ENCODE peak calls at places on chromosomes 5 and 9, in ten cellular contexts. One of them, this sample, is unnamed.

GRCh38 chr5:14806452-14806851 is 65.1 kb downstream of the ANKH start:
- DNase-seq in stomach: no peak
- DNase-seq in GM23338: no peak
- DNase-seq in endothelial cell of umbilical vein: no peak
- DNase-seq in breast epithelium: no peak
- DNase-seq in sigmoid colon: peak; percentile 72
- DNase-seq in Panc1: no peak
- DNase-seq in GM12878: no peak
- DNase-seq in HCT116: no peak
- DNase-seq in HepG2: no peak
- DNase-seq in this sample: no peak

GRCh38 chr5:178895615-178896571 is at the start of gene ZFP2:
- DNase-seq in stomach: peak; percentile 57
- DNase-seq in GM23338: peak; percentile 89
- DNase-seq in endothelial cell of umbilical vein: peak; percentile 58
- DNase-seq in breast epithelium: peak; percentile 54
- DNase-seq in sigmoid colon: peak; percentile 72
- DNase-seq in Panc1: no peak
- DNase-seq in GM12878: no peak
- DNase-seq in HCT116: peak; percentile 21
- DNase-seq in HepG2: peak; percentile 19
- DNase-seq in this sample: peak; percentile 91

GRCh38 chr9:35733109-35733541 is 659 bp downstream of the CREB3 start:
- DNase-seq in stomach: no peak
- DNase-seq in GM23338: peak; percentile 90
- DNase-seq in endothelial cell of umbilical vein: peak; percentile 70
- DNase-seq in breast epithelium: no peak
- DNase-seq in sigmoid colon: no peak
- DNase-seq in Panc1: no peak
- DNase-seq in GM12878: no peak
- DNase-seq in HCT116: peak; percentile 79
- DNase-seq in HepG2: peak; percentile 60
- DNase-seq in this sample: no peak

GRCh38 chr9:125878241-125878640 is 131.1 kb downstream of the PBX3 start:
- DNase-seq in stomach: no peak
- DNase-seq in GM23338: peak; percentile 28
- DNase-seq in endothelial cell of umbilical vein: no peak
- DNase-seq in breast epithelium: no peak
- DNase-seq in sigmoid colon: no peak
- DNase-seq in Panc1: no peak
- DNase-seq in GM12878: no peak
- DNase-seq in HCT116: no peak
- DNase-seq in HepG2: no peak
- DNase-seq in this sample: no peak

GRCh38 chr5:127898551-127899213 is 184.9 kb upstream of the SLC12A2 start:
- DNase-seq in stomach: no peak
- DNase-seq in GM23338: no peak
- DNase-seq in endothelial cell of umbilical vein: no peak
- DNase-seq in breast epithelium: no peak
- DNase-seq in sigmoid colon: no peak
- DNase-seq in Panc1: no peak
- DNase-seq in GM12878: no peak
- DNase-seq in HCT116: no peak
- DNase-seq in HepG2: no peak
- DNase-seq in this sample: no peak

GRCh38 chr9:94780516-94780950 is 54.0 kb downstream of the AOPEP start:
- DNase-seq in stomach: no peak
- DNase-seq in GM23338: no peak
- DNase-seq in endothelial cell of umbilical vein: peak; percentile 68
- DNase-seq in breast epithelium: no peak
- DNase-seq in sigmoid colon: no peak
- DNase-seq in Panc1: no peak
- DNase-seq in GM12878: no peak
- DNase-seq in HCT116: no peak
- DNase-seq in HepG2: no peak
- DNase-seq in this sample: no peak

GRCh38 chr9:71506821-71507220 is 261.5 kb downstream of the CEMIP2 start:
- DNase-seq in stomach: no peak
- DNase-seq in GM23338: no peak
- DNase-seq in endothelial cell of umbilical vein: no peak
- DNase-seq in breast epithelium: no peak
- DNase-seq in sigmoid colon: no peak
- DNase-seq in Panc1: no peak
- DNase-seq in GM12878: no peak
- DNase-seq in HCT116: no peak
- DNase-seq in HepG2: no peak
- DNase-seq in this sample: no peak

GRCh38 chr9:33029106-33029788 is 4.2 kb downstream of the DNAJA1 start:
- DNase-seq in stomach: no peak
- DNase-seq in GM23338: no peak
- DNase-seq in endothelial cell of umbilical vein: no peak
- DNase-seq in breast epithelium: no peak
- DNase-seq in sigmoid colon: no peak
- DNase-seq in Panc1: no peak
- DNase-seq in GM12878: no peak
- DNase-seq in HCT116: no peak
- DNase-seq in HepG2: peak; percentile 89
- DNase-seq in this sample: no peak

DNA sequence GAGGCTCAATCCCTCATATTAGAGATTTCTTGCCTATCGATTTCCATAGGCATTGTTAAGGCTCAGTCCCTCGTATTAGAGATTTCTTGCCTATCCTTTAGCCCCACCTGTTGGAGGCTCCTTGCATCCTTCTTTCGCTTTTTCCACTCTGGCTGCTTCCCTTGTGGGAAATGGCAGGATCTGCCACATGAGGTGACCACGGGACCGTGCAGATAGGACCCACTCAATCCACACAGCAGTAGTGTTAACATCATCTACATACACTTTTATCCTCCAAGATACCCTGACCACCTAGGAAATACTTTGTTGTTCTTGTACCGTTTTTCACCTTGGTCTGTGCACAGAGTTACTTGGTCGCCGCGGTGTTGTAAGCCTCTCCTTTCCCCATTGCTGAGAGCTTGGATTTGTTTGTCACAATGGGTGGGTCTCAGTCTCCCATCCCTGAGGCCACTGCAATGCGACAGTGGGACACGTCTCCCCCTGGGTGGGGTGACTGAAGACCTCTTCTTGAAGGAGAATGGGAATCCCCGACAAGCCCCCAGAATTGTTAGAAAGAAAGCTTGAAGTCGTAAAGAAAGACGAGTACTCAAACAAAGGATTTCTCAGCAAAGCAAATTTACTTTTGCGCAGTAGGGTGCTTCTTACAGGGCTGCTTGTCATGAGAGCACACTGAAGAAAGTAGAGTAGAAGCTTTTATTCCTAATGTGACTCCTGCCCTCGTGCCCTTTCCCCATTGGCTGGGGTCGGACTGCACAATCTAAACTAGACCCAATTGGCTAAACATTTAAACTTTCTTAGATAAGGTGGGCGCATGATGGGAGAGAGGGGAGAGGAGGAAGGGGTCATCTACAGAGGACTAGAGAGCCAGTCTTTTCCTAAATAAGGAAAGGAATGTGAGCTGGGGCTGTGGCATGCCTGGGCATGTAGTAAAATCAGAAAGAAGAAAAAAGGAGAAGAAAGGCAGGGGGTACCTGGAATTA is 19.8 kb downstream of the IFT74 start:
- DNase-seq in stomach: peak; percentile 38
- DNase-seq in GM23338: peak; percentile 88
- DNase-seq in endothelial cell of umbilical vein: peak; percentile 42
- DNase-seq in breast epithelium: no peak
- DNase-seq in sigmoid colon: no peak
- DNase-seq in Panc1: no peak
- DNase-seq in GM12878: no peak
- DNase-seq in HCT116: peak; percentile 48
- DNase-seq in HepG2: peak; percentile 32
- DNase-seq in this sample: no peak
- H3K27ac ChIP-seq in stomach: no peak overlapping the region
- H3K27ac ChIP-seq in GM23338: peak overlapping the region; percentile 94
- H3K27ac ChIP-seq in endothelial cell of umbilical vein: no peak overlapping the region
- H3K27ac ChIP-seq in breast epithelium: no peak overlapping the region
- H3K27ac ChIP-seq in sigmoid colon: no peak overlapping the region
- H3K27ac ChIP-seq in Panc1: no peak overlapping the region
- H3K27ac ChIP-seq in GM12878: no peak overlapping the region
- H3K27ac ChIP-seq in HCT116: peak overlapping the region; percentile 21
- H3K27ac ChIP-seq in HepG2: no peak overlapping the region
- H3K27ac ChIP-seq in this sample: no peak overlapping the region

GRCh38 chr5:8954801-8955200 is 591.1 kb downstream of the SEMA5A start:
- DNase-seq in stomach: no peak
- DNase-seq in GM23338: peak; percentile 3
- DNase-seq in endothelial cell of umbilical vein: no peak
- DNase-seq in breast epithelium: no peak
- DNase-seq in sigmoid colon: no peak
- DNase-seq in Panc1: no peak
- DNase-seq in GM12878: no peak
- DNase-seq in HCT116: no peak
- DNase-seq in HepG2: no peak
- DNase-seq in this sample: no peak

GRCh38 chr5:8961219-8961618 is 584.7 kb downstream of the SEMA5A start:
- DNase-seq in stomach: no peak
- DNase-seq in GM23338: no peak
- DNase-seq in endothelial cell of umbilical vein: no peak
- DNase-seq in breast epithelium: no peak
- DNase-seq in sigmoid colon: no peak
- DNase-seq in Panc1: no peak
- DNase-seq in GM12878: no peak
- DNase-seq in HCT116: no peak
- DNase-seq in HepG2: no peak
- DNase-seq in this sample: no peak

GRCh38 chr5:8956659-8957058 is 589.2 kb downstream of the SEMA5A start:
- DNase-seq in stomach: no peak
- DNase-seq in GM23338: no peak
- DNase-seq in endothelial cell of umbilical vein: no peak
- DNase-seq in breast epithelium: no peak
- DNase-seq in sigmoid colon: no peak
- DNase-seq in Panc1: no peak
- DNase-seq in GM12878: no peak
- DNase-seq in HCT116: no peak
- DNase-seq in HepG2: no peak
- DNase-seq in this sample: no peak

GRCh38 chr5:8961956-8962355 is 583.9 kb downstream of the SEMA5A start:
- DNase-seq in stomach: no peak
- DNase-seq in GM23338: no peak
- DNase-seq in endothelial cell of umbilical vein: no peak
- DNase-seq in breast epithelium: no peak
- DNase-seq in sigmoid colon: no peak
- DNase-seq in Panc1: no peak
- DNase-seq in GM12878: no peak
- DNase-seq in HCT116: no peak
- DNase-seq in HepG2: no peak
- DNase-seq in this sample: no peak

GRCh38 chr5:8958602-8959001 is 587.3 kb downstream of the SEMA5A start:
- DNase-seq in stomach: no peak
- DNase-seq in GM23338: no peak
- DNase-seq in endothelial cell of umbilical vein: no peak
- DNase-seq in breast epithelium: no peak
- DNase-seq in sigmoid colon: no peak
- DNase-seq in Panc1: no peak
- DNase-seq in GM12878: no peak
- DNase-seq in HCT116: no peak
- DNase-seq in HepG2: no peak
- DNase-seq in this sample: no peak
- TF ChIP-seq POLR2AphosphoS5 in stomach: no peak
- TF ChIP-seq POLR2AphosphoS5 in GM23338: no peak
- TF ChIP-seq POLR2AphosphoS5 in endothelial cell of umbilical vein: no peak
- TF ChIP-seq POLR2AphosphoS5 in breast epithelium: no peak
- TF ChIP-seq POLR2AphosphoS5 in sigmoid colon: no peak
- TF ChIP-seq POLR2AphosphoS5 in Panc1: no peak
- TF ChIP-seq POLR2AphosphoS5 in GM12878: no peak
- TF ChIP-seq POLR2AphosphoS5 in HCT116: no peak
- TF ChIP-seq POLR2AphosphoS5 in HepG2: no peak
- TF ChIP-seq POLR2AphosphoS5 in this sample: no peak

DNA sequence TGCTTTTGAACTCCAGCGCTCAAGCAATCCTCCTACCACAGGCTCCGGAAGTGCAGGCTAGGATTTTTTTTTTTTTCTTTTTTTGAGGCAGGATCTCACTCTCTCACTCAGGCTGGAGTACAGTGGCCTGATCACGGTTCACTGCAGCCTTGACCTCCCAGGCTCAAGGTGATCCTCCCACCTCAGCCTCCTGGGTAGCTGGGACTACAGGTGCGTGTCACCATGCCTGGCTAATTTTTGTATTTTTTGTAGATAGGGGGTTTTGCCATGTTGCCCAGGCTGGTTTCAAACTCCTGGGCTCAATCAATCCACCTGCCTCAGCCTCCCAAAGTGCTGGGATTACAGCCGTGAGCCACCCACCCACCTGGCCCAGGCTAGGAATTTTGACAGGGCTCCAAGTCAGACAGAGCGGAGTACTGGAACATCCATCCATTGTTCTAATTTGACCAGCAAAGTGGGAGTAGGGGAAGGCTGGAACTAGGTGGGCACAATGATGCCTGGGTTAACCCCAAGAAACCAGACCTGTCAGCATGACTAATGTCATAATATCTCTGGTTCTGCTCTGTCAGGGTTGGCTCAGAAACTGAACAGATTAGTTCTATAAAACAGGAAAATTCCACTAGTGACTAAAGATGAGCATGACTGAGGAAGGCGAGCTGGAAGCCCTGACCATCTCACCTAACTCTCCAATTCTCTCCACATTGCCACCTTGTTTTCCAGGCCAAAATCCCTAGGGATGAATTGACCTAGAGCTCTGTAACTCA is 9.2 kb downstream of the ZBTB5 start:
- DNase-seq in stomach: no peak
- DNase-seq in GM23338: no peak
- DNase-seq in endothelial cell of umbilical vein: no peak
- DNase-seq in breast epithelium: no peak
- DNase-seq in sigmoid colon: no peak
- DNase-seq in Panc1: no peak
- DNase-seq in GM12878: no peak
- DNase-seq in HCT116: no peak
- DNase-seq in HepG2: no peak
- DNase-seq in this sample: no peak
- H3K27ac ChIP-seq in stomach: no peak overlapping the region
- H3K27ac ChIP-seq in GM23338: no peak overlapping the region
- H3K27ac ChIP-seq in endothelial cell of umbilical vein: no peak overlapping the region
- H3K27ac ChIP-seq in breast epithelium: no peak overlapping the region
- H3K27ac ChIP-seq in sigmoid colon: no peak overlapping the region
- H3K27ac ChIP-seq in Panc1: no peak overlapping the region
- H3K27ac ChIP-seq in GM12878: peak overlapping the region; percentile 71
- H3K27ac ChIP-seq in HCT116: no peak overlapping the region
- H3K27ac ChIP-seq in HepG2: peak overlapping the region; percentile 13
- H3K27ac ChIP-seq in this sample: no peak overlapping the region

DNA sequence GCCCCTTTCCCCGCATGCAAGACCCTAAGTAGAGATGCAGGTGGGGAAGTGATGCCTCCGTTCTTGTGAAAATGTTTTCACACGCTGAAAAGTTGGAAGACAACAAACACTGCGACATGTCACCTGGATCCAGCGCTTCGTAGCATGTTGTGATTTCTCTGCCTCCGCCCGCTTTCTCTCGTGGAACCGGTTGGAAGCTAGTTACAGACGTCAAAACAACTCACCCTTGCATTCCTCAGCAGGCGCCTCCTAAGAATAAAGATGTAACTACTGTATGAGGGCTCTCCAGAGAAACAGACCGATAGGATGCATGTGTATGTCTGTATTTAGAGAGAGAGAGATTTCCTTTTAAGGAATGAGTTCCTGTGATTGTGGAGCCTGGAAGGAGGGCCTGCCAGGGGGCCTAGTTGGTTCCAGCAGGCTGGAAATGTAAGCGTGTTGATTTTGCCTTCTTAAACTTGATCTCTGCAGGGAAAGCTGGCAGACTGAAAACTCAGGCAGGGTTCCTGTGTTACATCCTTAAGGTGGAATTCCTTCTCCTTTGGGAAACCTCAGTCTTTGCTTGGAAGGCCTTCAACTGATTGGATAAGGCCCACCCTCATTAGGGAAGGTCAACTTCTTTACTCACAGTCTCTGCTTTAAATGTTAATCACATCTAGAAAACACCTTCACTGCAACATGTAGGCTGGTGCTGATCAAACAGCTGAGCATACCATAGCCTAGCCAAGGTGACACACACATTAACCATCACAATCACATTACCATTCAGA is 163.7 kb downstream of the SYK start:
- DNase-seq in stomach: no peak
- DNase-seq in GM23338: peak; percentile 21
- DNase-seq in endothelial cell of umbilical vein: peak; percentile 2
- DNase-seq in breast epithelium: no peak
- DNase-seq in sigmoid colon: no peak
- DNase-seq in Panc1: no peak
- DNase-seq in GM12878: no peak
- DNase-seq in HCT116: no peak
- DNase-seq in HepG2: no peak
- DNase-seq in this sample: no peak
- TF ChIP-seq POLR2AphosphoS5 in stomach: no peak
- TF ChIP-seq POLR2AphosphoS5 in GM23338: no peak
- TF ChIP-seq POLR2AphosphoS5 in endothelial cell of umbilical vein: no peak
- TF ChIP-seq POLR2AphosphoS5 in breast epithelium: no peak
- TF ChIP-seq POLR2AphosphoS5 in sigmoid colon: no peak
- TF ChIP-seq POLR2AphosphoS5 in Panc1: no peak
- TF ChIP-seq POLR2AphosphoS5 in GM12878: no peak
- TF ChIP-seq POLR2AphosphoS5 in HCT116: no peak
- TF ChIP-seq POLR2AphosphoS5 in HepG2: no peak
- TF ChIP-seq POLR2AphosphoS5 in this sample: no peak